ENCODE peak calls at places on chromosomes 12 and 14, in four cellular contexts. W, P, Q and K are unnamed samples.

GRCh38 chr12:30286345-30286926 is 409.2 kb downstream of the IPO8 start:
- DNase-seq in W (no peak), P (peak), Q (no peak), K (no peak)

GRCh38 chr12:22333186-22333745 is 1.2 kb downstream of the ST8SIA1 start:
- DNase-seq in W (no peak), P (no peak), Q (no peak), K (no peak)

GRCh38 chr12:29275834-29276233 is 105.1 kb downstream of the ERGIC2 start:
- DNase-seq in W (no peak), P (no peak), Q (no peak), K (no peak)

GRCh38 chr12:79174656-79175055 is 310.1 kb downstream of the SYT1 start:
- DNase-seq in W (no peak), P (peak), Q (no peak), K (peak)

GRCh38 chr12:89521348-89522238 is 3.0 kb downstream of the GALNT4 start:
- DNase-seq in W (no peak), P (peak), Q (no peak), K (no peak)

GRCh38 chr12:50925342-50925651 is 27.0 kb upstream of the HIGD1C start:
- DNase-seq in W (no peak), P (no peak), Q (no peak), K (no peak)

GRCh38 chr14:61103541-61104339 is 122.7 kb downstream of the SLC38A6 start:
- DNase-seq in W (peak), P (peak), Q (no peak), K (peak)

GRCh38 chr12:95998611-95999300 is 2.6 kb upstream of the HAL start:
- DNase-seq in W (peak), P (peak), Q (peak), K (peak)

GRCh38 chr12:83793616-83794015 is 1106.9 kb downstream of the TMTC2 start:
- DNase-seq in W (no peak), P (no peak), Q (no peak), K (no peak)

GRCh38 chr12:108400900-108401480 is 61.9 kb upstream of the CMKLR1 start:
- DNase-seq in W (no peak), P (no peak), Q (no peak), K (no peak)

GRCh38 chr14:99253890-99254289 is 18.1 kb downstream of the BCL11B start:
- DNase-seq in W (no peak), P (no peak), Q (no peak), K (no peak)

GRCh38 chr12:120100630-120101029 is 15.9 kb downstream of the RAB35 start:
- DNase-seq in W (no peak), P (no peak), Q (no peak), K (no peak)

GRCh38 chr12:76237086-76237701 is 111.0 kb downstream of the BBS10 start:
- DNase-seq in W (no peak), P (no peak), Q (no peak), K (no peak)

GRCh38 chr14:94717808-94718207 is 52.1 kb downstream of the GSC start:
- DNase-seq in W (no peak), P (no peak), Q (no peak), K (no peak)

GRCh38 chr12:121911824-121912585 is 6.4 kb upstream of the CFAP251 start:
- DNase-seq in W (no peak), P (no peak), Q (no peak), K (no peak)

GRCh38 chr12:125503128-125503527 is 437.9 kb downstream of the AACS start:
- DNase-seq in W (no peak), P (no peak), Q (no peak), K (no peak)

GRCh38 chr12:30853561-30854133 is 72.9 kb upstream of the TSPAN11 start:
- DNase-seq in W (no peak), P (no peak), Q (no peak), K (no peak)

GRCh38 chr14:72614891-72615410 is 278.9 kb downstream of the DPF3 start:
- DNase-seq in W (no peak), P (no peak), Q (no peak), K (no peak)

GRCh38 chr12:108381793-108382436 is 42.8 kb upstream of the CMKLR1 start:
- DNase-seq in W (no peak), P (no peak), Q (no peak), K (peak)

GRCh38 chr14:69673578-69674305 is 62.3 kb downstream of the SUSD6 start:
- DNase-seq in W (no peak), P (no peak), Q (no peak), K (no peak)

GRCh38 chr14:65228436-65228835 is 126.1 kb upstream of the MAX start:
- DNase-seq in W (no peak), P (no peak), Q (peak), K (no peak)

GRCh38 chr12:104011265-104011664 is 38.7 kb downstream of the GLT8D2 start:
- DNase-seq in W (no peak), P (no peak), Q (no peak), K (no peak)

GRCh38 chr14:20295067-20295466 is 10.7 kb downstream of the TTC5 start:
- DNase-seq in W (no peak), P (no peak), Q (peak), K (no peak)

GRCh38 chr12:121753844-121754264 is 39.6 kb downstream of the RHOF start:
- DNase-seq in W (no peak), P (no peak), Q (no peak), K (no peak)

GRCh38 chr12:67624355-67624754 is 24.2 kb upstream of the DYRK2 start:
- DNase-seq in W (no peak), P (no peak), Q (no peak), K (no peak)

GRCh38 chr12:96427269-96427729 is 27.1 kb upstream of the CDK17 start:
- DNase-seq in W (peak), P (peak), Q (no peak), K (peak)

GRCh38 chr12:120012067-120012621 is 23.1 kb downstream of the BICDL1 start:
- DNase-seq in W (no peak), P (no peak), Q (peak), K (no peak)

GRCh38 chr12:93015970-93016751 is 87.1 kb upstream of the EEA1 start:
- DNase-seq in W (no peak), P (peak), Q (no peak), K (no peak)

GRCh38 chr12:82687020-82687951 is 580 bp downstream of the TMTC2 start:
- DNase-seq in W (no peak), P (no peak), Q (no peak), K (peak)

GRCh38 chr14:23056956-23057756 is at the start of gene CDH24:
- DNase-seq in W (no peak), P (no peak), Q (no peak), K (no peak)

DNA sequence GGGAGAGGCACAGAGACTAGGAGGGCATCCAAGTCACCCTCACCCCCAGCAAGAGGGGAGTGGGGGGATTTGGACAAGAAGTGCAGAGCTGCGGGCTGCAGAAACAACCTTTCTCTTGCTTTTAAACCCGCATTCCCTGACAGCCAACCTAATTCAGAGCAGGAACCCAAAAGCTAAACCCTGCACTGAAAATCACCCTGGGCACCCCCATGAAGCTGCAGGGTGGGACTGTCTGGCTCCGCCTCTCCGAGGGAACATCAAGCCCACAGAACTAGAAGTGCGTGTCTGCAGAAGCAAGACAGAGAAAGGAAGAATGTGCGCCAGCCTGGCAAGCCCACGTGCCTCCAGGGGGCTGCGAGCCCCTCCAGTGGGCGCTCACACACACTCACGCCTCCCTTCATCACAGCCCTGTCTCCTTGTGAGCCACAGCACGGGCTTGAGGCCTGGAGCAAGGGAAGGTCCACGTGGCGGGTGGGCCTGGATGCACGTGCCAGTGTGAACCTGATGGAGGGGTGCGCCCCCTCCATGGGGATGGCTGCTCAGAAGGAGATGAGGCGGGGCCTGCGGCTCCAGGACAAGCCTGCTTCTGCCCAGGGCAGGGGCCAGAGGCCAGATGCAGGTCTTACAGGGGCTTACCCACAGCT is 27.8 kb upstream of the PNMA1 start:
- DNase-seq in W (no peak), P (no peak), Q (no peak), K (no peak)
- TF ChIP-seq ZNF274 in W (no peak), P (no peak), Q (no peak), K (no peak)

DNA sequence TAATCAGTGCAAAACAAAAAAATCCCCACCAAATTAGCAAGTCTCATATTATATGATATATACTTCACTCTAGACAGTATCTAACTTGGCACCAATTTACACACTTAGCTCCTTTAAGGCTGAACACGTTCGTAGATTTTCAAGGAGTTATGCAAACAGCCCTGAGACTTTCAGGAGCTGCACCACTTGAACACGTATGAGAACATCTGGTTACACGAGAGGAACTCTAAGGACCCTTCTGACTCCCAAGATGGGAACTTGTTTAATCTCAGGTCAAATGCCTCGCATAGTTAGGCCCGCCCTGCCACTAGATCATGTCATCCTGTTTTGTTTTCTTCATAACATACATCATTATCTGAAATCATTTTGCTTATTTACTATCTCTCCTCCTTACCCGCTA is 10.0 kb downstream of the SPRING1 start:
- DNase-seq in W (no peak), P (no peak), Q (no peak), K (no peak)
- H3K4me3 ChIP-seq in W (no peak), P (no peak), Q (no peak), K (no peak)

GRCh38 chr12:32032205-32032810 is 73.1 kb downstream of the RESF1 start:
- DNase-seq in W (no peak), P (no peak), Q (no peak), K (no peak)
- TF ChIP-seq SUZ12 in W (no peak), P (no peak), Q (no peak), K (no peak)

DNA sequence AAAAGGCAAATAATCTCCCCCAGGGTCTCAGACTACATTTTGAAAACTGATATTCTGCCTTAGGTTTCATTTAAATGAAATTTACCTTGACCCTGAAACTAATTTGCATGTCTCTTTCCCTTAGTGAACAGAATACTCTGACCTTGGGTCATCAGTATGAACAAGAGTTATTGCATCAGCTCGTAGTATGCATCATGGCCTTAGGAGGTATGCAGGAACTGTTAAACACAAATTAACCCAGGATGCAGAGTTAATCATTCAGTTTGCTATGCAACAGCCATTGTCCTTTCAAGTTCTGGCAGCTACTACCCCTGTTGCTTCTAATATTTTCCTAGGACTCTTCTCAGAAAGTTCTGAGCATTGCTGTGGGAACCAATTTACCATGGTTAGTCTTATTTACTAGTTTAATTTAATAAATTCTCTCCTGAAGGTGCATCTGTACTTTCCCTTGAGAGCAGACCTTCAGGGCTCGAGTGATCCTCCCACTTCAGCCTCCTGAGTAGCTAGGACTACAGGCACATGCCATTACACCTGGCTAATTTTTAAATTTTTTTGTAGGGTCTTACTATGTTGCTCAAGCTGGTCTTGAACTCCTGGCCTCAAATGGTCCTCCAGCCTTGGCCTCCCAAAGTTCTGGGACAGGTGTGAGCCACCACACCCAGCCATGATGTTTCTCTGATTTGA is 126.7 kb downstream of the TTC6 start:
- DNase-seq in W (no peak), P (peak), Q (no peak), K (no peak)
- TF ChIP-seq ZNF274 in W (no peak), P (no peak), Q (no peak), K (no peak)

GRCh38 chr12:64652346-64652745 is 42.1 kb downstream of the RASSF3 start:
- DNase-seq in W (no peak), P (no peak), Q (no peak), K (no peak)

GRCh38 chr12:64650762-64651161 is 40.5 kb downstream of the RASSF3 start:
- DNase-seq in W (no peak), P (no peak), Q (no peak), K (no peak)

GRCh38 chr12:64656429-64656828 is 46.1 kb downstream of the RASSF3 start:
- DNase-seq in W (no peak), P (peak), Q (no peak), K (no peak)

GRCh38 chr12:64655141-64655540 is 44.8 kb downstream of the RASSF3 start:
- DNase-seq in W (no peak), P (peak), Q (no peak), K (no peak)

DNA sequence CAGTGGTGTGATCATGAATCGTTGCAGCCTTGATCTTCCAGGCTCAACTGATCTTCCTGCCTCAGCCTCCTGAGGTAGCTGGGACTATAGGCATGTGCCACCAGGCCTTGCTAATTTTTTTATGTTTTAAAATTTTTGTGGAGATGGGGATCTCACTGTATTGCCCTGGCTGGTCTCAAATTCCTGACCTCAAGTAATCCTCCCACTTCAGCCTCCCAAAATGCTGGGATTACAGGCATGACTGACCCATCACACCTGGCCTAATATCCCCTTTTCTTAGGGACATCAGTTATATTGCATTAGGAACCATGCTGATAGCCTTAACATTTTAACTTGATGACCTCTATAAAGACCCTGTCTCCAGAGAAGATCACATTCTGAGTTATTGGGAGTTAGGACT is 42.8 kb downstream of the RASSF3 start:
- DNase-seq in W (no peak), P (no peak), Q (no peak), K (no peak)
- H3K4me3 ChIP-seq in W (no peak), P (no peak), Q (no peak), K (no peak)

DNA sequence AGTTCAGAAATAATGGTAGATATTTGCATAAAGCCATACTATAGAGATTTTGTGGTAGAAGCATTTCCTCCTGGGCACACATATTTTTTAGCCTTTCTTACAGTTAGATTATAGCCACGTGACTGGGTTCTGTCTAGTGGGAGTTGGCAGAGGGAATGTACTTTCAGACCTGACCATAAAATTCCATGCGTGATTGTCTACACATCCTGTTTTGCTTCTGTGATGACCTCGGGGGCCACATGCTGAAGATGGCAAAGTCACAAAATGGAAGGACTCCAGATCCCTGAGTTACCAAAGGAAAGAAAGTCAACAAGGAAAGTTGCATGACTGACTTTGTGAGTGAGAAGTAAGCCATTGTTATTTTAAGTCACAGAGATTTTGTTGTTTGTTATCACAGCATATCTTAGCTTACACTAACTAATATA is 14.6 kb upstream of the MIA2 start:
- DNase-seq in W (no peak), P (peak), Q (no peak), K (no peak)
- TF ChIP-seq SUZ12 in W (no peak), P (no peak), Q (no peak), K (no peak)

GRCh38 chr14:106802413-106803364 is 1276.3 kb downstream of the TMEM121 start:
- DNase-seq in W (no peak), P (peak), Q (no peak), K (no peak)
- TF ChIP-seq ZNF274 in W (no peak), P (no peak), Q (no peak), K (no peak)

GRCh38 chr12:124109760-124110159 is 136.7 kb downstream of the ZNF664 start:
- DNase-seq in W (no peak), P (no peak), Q (peak), K (no peak)

GRCh38 chr12:124110372-124110883 is 137.4 kb downstream of the ZNF664 start:
- DNase-seq in W (no peak), P (no peak), Q (no peak), K (no peak)

GRCh38 chr12:124100572-124101178 is 127.7 kb downstream of the ZNF664 start:
- DNase-seq in W (no peak), P (no peak), Q (no peak), K (no peak)

GRCh38 chr12:124107299-124107698 is 134.3 kb downstream of the ZNF664 start:
- DNase-seq in W (no peak), P (no peak), Q (no peak), K (no peak)

GRCh38 chr12:124105546-124105945 is 132.5 kb downstream of the ZNF664 start:
- DNase-seq in W (no peak), P (no peak), Q (no peak), K (no peak)
- H3K4me3 ChIP-seq in W (no peak), P (no peak), Q (no peak), K (no peak)

GRCh38 chr12:6076776-6077700 is 47.4 kb downstream of the VWF start:
- DNase-seq in W (no peak), P (no peak), Q (no peak), K (no peak)
- TF ChIP-seq SUZ12 in W (no peak), P (no peak), Q (no peak), K (no peak)